ENCODE peak calls at places on chromosome 7, in six cellular contexts. X is CD8-positive, alpha-beta T cell; L is NCI-H226; T is thoracic aorta; B is astrocyte of the spinal cord; V is mucosa of gallbladder. I is an unnamed sample.

GRCh38 chr7:88795553-88795952 is at the start of gene TEX47:
- DNase-seq in X (no peak), L (no peak), T (no peak), B (no peak), V (no peak), I (no peak)

GRCh38 chr7:99949645-99950228 is 20.3 kb upstream of the GJC3 start:
- DNase-seq in X (no peak), L (no peak), T (no peak), B (peak), V (no peak), I (no peak)

GRCh38 chr7:158731761-158732160 is 27.2 kb upstream of the NCAPG2 start:
- DNase-seq in X (no peak), L (no peak), T (no peak), B (no peak), V (no peak), I (no peak)

GRCh38 chr7:42534441-42534840 is 297.4 kb upstream of the GLI3 start:
- DNase-seq in X (no peak), L (no peak), T (no peak), B (no peak), V (no peak), I (no peak)

GRCh38 chr7:148290451-148291005 is 300.0 kb upstream of the C7orf33 start:
- DNase-seq in X (no peak), L (no peak), T (no peak), B (no peak), V (no peak), I (no peak)

GRCh38 chr7:142717453-142717852 is 31.8 kb upstream of the PRSS1 start:
- DNase-seq in X (no peak), L (no peak), T (no peak), B (no peak), V (no peak), I (no peak)

GRCh38 chr7:27161214-27161720 is 4.1 kb downstream of the HOXA9 start:
- DNase-seq in X (no peak), L (no peak), T (no peak), B (no peak), V (no peak), I (no peak)

GRCh38 chr7:54932818-54933543 is 85.8 kb upstream of the EGFR start:
- DNase-seq in X (no peak), L (peak), T (peak), B (peak), V (peak), I (no peak)

GRCh38 chr7:126026421-126027088 is 1096.9 kb upstream of the POT1 start:
- DNase-seq in X (no peak), L (no peak), T (no peak), B (peak), V (no peak), I (no peak)

GRCh38 chr7:45891462-45892402 is 3.4 kb downstream of the IGFBP1 start:
- DNase-seq in X (no peak), L (no peak), T (no peak), B (no peak), V (no peak), I (no peak)

GRCh38 chr7:150753826-150754603 is 16.8 kb downstream of the GIMAP5 start:
- DNase-seq in X (no peak), L (peak), T (no peak), B (no peak), V (no peak), I (no peak)

GRCh38 chr7:71710442-71710841 is 578.5 kb downstream of the GALNT17 start:
- DNase-seq in X (no peak), L (no peak), T (no peak), B (no peak), V (no peak), I (no peak)

GRCh38 chr7:47664650-47665049 is 82.7 kb upstream of the TNS3 start:
- DNase-seq in X (no peak), L (no peak), T (no peak), B (no peak), V (no peak), I (no peak)

GRCh38 chr7:11743016-11743415 is 89.0 kb downstream of the THSD7A start:
- DNase-seq in X (no peak), L (no peak), T (no peak), B (no peak), V (no peak), I (no peak)

GRCh38 chr7:105808703-105809590 is 67.5 kb downstream of the ATXN7L1 start:
- DNase-seq in X (peak), L (peak), T (no peak), B (peak), V (no peak), I (no peak)

GRCh38 chr7:155644178-155644970 is at the start of gene RBM33:
- DNase-seq in X (peak), L (peak), T (peak), B (peak), V (peak), I (peak)

GRCh38 chr7:133300811-133301210 is 47.9 kb downstream of the EXOC4 start:
- DNase-seq in X (no peak), L (no peak), T (no peak), B (no peak), V (no peak), I (no peak)

GRCh38 chr7:136168021-136168420 is 190.9 kb upstream of the MTPN start:
- DNase-seq in X (no peak), L (no peak), T (no peak), B (no peak), V (no peak), I (no peak)

GRCh38 chr7:28984631-28985030 is 26.5 kb upstream of the TRIL start:
- DNase-seq in X (no peak), L (peak), T (no peak), B (peak), V (peak), I (no peak)

GRCh38 chr7:4879401-4880081 is 4.0 kb downstream of the RADIL start:
- DNase-seq in X (no peak), L (no peak), T (no peak), B (no peak), V (no peak), I (no peak)

GRCh38 chr7:138753611-138754010 is 44.2 kb upstream of the TMEM213 start:
- DNase-seq in X (peak), L (no peak), T (no peak), B (no peak), V (no peak), I (no peak)

GRCh38 chr7:25392571-25393338 is 164.5 kb upstream of the NPVF start:
- DNase-seq in X (no peak), L (no peak), T (no peak), B (peak), V (no peak), I (no peak)

GRCh38 chr7:98745722-98746318 is 124.0 kb downstream of the TMEM130 start:
- DNase-seq in X (peak), L (peak), T (no peak), B (peak), V (peak), I (peak)

GRCh38 chr7:79341902-79342301 is 111.6 kb downstream of the MAGI2 start:
- DNase-seq in X (no peak), L (no peak), T (no peak), B (no peak), V (no peak), I (no peak)

GRCh38 chr7:83514977-83515376 is 134.0 kb downstream of the SEMA3E start:
- DNase-seq in X (no peak), L (no peak), T (no peak), B (no peak), V (no peak), I (no peak)

GRCh38 chr7:118153551-118154177 is 30.3 kb upstream of the LSM8 start:
- DNase-seq in X (no peak), L (no peak), T (no peak), B (peak), V (peak), I (no peak)

GRCh38 chr7:68888971-68889385 is 709.3 kb upstream of the AUTS2 start:
- DNase-seq in X (no peak), L (no peak), T (no peak), B (no peak), V (no peak), I (no peak)

GRCh38 chr7:143884978-143885559 is 16.9 kb downstream of the TCAF1 start:
- DNase-seq in X (no peak), L (no peak), T (no peak), B (peak), V (peak), I (peak)

GRCh38 chr7:55063633-55064032 is 44.8 kb downstream of the EGFR start:
- DNase-seq in X (no peak), L (peak), T (no peak), B (peak), V (no peak), I (no peak)

GRCh38 chr7:106153891-106154449 is 41.9 kb upstream of the SYPL1 start:
- DNase-seq in X (peak), L (peak), T (no peak), B (peak), V (peak), I (peak)

GRCh38 chr7:44386139-44386913 is 60.9 kb upstream of the CAMK2B start:
- DNase-seq in X (no peak), L (peak), T (no peak), B (peak), V (peak), I (no peak)